ENCODE peak calls at places on chromosome 11, in six cellular contexts. X is CD8-positive, alpha-beta memory T cell; J is ACHN; L is NT2/D1; I is hepatic stellate cell; M is heart left ventricle. U is an unnamed sample.
A peak's percentile ranks its signal among the peaks of the same experiment; 100 is the strongest.

GRCh38 chr11:125410091-125410490 is 86.0 kb downstream of the FEZ1 start:
- DNase-seq in L (peak; percentile 72), I (peak; percentile 67), M (no peak), X (no peak), J (no peak), U (no peak)

GRCh38 chr11:66882540-66882939 is 25.7 kb downstream of the LRFN4 start:
- DNase-seq in X (no peak), L (no peak), J (no peak), M (no peak), I (no peak), U (no peak)

GRCh38 chr11:73531386-73531785 is 66.5 kb downstream of the FAM168A start:
- DNase-seq in M (no peak), I (no peak), J (no peak), L (no peak), X (no peak), U (no peak)

GRCh38 chr11:16607675-16608644 is 130.5 kb upstream of the C11orf58 start:
- DNase-seq in I (peak; percentile 89), L (no peak), X (no peak), J (peak; percentile 74), M (peak; percentile 92), U (no peak)

GRCh38 chr11:65419773-65420481 is 2.7 kb upstream of the NEAT1 start:
- DNase-seq in X (peak; percentile 66), J (peak; percentile 82), I (peak; percentile 87), M (peak; percentile 96), L (no peak), U (no peak)

GRCh38 chr11:44582641-44583352 is 17.3 kb downstream of the CD82 start:
- DNase-seq in M (no peak), X (no peak), J (no peak), L (no peak), I (no peak), U (no peak)

GRCh38 chr11:61715877-61716276 is 35.7 kb downstream of the DAGLA start:
- DNase-seq in L (no peak), J (no peak), X (no peak), M (no peak), I (no peak), U (no peak)

GRCh38 chr11:34004226-34004625 is 47.3 kb upstream of the CAPRIN1 start:
- DNase-seq in J (no peak), I (no peak), M (no peak), X (no peak), L (no peak), U (no peak)

GRCh38 chr11:73349633-73350032 is 26.6 kb upstream of the RELT start:
- DNase-seq in M (no peak), X (no peak), L (no peak), J (no peak), I (no peak), U (no peak)

GRCh38 chr11:7449841-7450214 is 35.5 kb upstream of the OLFML1 start:
- DNase-seq in X (no peak), L (no peak), J (no peak), I (no peak), M (no peak), U (no peak)

GRCh38 chr11:67484847-67485311 is 2.1 kb downstream of the AIP start:
- DNase-seq in L (no peak), I (no peak), J (no peak), M (no peak), X (peak; percentile 76), U (peak; percentile 76)

GRCh38 chr11:129652828-129653227 is 162.8 kb upstream of the TMEM45B start:
- DNase-seq in J (no peak), M (no peak), X (no peak), L (no peak), I (no peak), U (no peak)

GRCh38 chr11:13318498-13319295 is 41.1 kb downstream of the BMAL1 start:
- DNase-seq in L (no peak), M (no peak), J (no peak), X (no peak), I (no peak), U (no peak)

GRCh38 chr11:113991718-113992458 is 17.0 kb downstream of the HTR3A start:
- DNase-seq in M (no peak), X (no peak), L (no peak), J (no peak), I (no peak), U (no peak)

GRCh38 chr11:12673924-12674570 is at the start of gene TEAD1:
- DNase-seq in I (peak; percentile 96), J (peak; percentile 91), M (peak; percentile 97), L (peak; percentile 71), X (peak; percentile 76), U (no peak)

GRCh38 chr11:119195680-119196079 is 10.4 kb downstream of the NHERF4 start:
- DNase-seq in J (peak; percentile 21), M (no peak), X (no peak), L (peak; percentile 9), I (peak; percentile 91), U (no peak)

GRCh38 chr11:70549796-70550195 is 151.5 kb downstream of the CTTN start:
- DNase-seq in X (no peak), I (no peak), M (no peak), J (no peak), L (no peak), U (no peak)

GRCh38 chr11:4048340-4048739 is 46.3 kb upstream of the RRM1 start:
- DNase-seq in I (no peak), X (no peak), J (no peak), M (no peak), L (no peak), U (no peak)

GRCh38 chr11:114167355-114168085 is 108.0 kb downstream of the ZBTB16 start:
- DNase-seq in L (no peak), X (no peak), M (no peak), I (no peak), J (no peak), U (no peak)

GRCh38 chr11:3710485-3711259 is 39.5 kb upstream of the CHRNA10 start:
- DNase-seq in J (no peak), I (no peak), L (no peak), M (no peak), X (no peak), U (no peak)

GRCh38 chr11:112881461-112881860 is 79.8 kb upstream of the NCAM1 start:
- DNase-seq in M (peak; percentile 88), X (no peak), I (no peak), L (no peak), J (peak; percentile 49), U (no peak)

GRCh38 chr11:17217395-17217794 is 9.6 kb upstream of the PIK3C2A start:
- DNase-seq in M (no peak), I (no peak), J (no peak), L (no peak), X (no peak), U (no peak)

GRCh38 chr11:70951139-70951804 is 301.1 kb downstream of the SHANK2 start:
- DNase-seq in L (no peak), X (no peak), M (no peak), J (no peak), I (no peak), U (no peak)

GRCh38 chr11:9380773-9381172 is 3.7 kb upstream of the IPO7 start:
- DNase-seq in M (peak; percentile 67), X (no peak), I (no peak), J (no peak), L (no peak), U (no peak)

GRCh38 chr11:72652871-72653615 is 21.2 kb downstream of the PDE2A start:
- DNase-seq in L (peak; percentile 42), I (no peak), J (no peak), X (no peak), M (no peak), U (no peak)

GRCh38 chr11:63680842-63681207 is 475 bp upstream of the RTN3 start:
- DNase-seq in L (no peak), X (peak; percentile 51), I (no peak), M (no peak), J (peak; percentile 32), U (no peak)

GRCh38 chr11:57777969-57778317 is 16.3 kb downstream of the CTNND1 start:
- DNase-seq in I (no peak), L (no peak), J (no peak), M (no peak), X (no peak), U (no peak)

GRCh38 chr11:81004576-81004975 is 1563.7 kb upstream of the TENM4 start:
- DNase-seq in L (no peak), I (no peak), X (no peak), J (no peak), M (no peak), U (no peak)

GRCh38 chr11:123683616-123684170 is 29.3 kb upstream of the SCN3B start:
- DNase-seq in I (no peak), J (no peak), M (no peak), L (no peak), X (no peak), U (no peak)

GRCh38 chr11:78350646-78351165 is 66.9 kb downstream of the GAB2 start:
- DNase-seq in J (no peak), M (peak; percentile 38), I (no peak), X (no peak), L (no peak), U (peak; percentile 26)

GRCh38 chr11:79932612-79933011 is 491.8 kb upstream of the TENM4 start:
- DNase-seq in J (no peak), M (no peak), X (no peak), I (no peak), L (no peak), U (no peak)

GRCh38 chr11:67368621-67369020 is 4.8 kb downstream of the CLCF1 start:
- DNase-seq in I (no peak), L (no peak), J (no peak), M (no peak), X (no peak), U (no peak)

GRCh38 chr11:36030707-36031365 is 87.0 kb downstream of the LDLRAD3 start:
- DNase-seq in X (no peak), I (peak; percentile 49), L (no peak), J (no peak), M (peak; percentile 45), U (no peak)

GRCh38 chr11:8285228-8285627 is 21.6 kb upstream of the LMO1 start:
- DNase-seq in M (no peak), L (no peak), X (no peak), I (no peak), J (no peak), U (no peak)

GRCh38 chr11:114111369-114112042 is 52.0 kb downstream of the ZBTB16 start:
- DNase-seq in J (no peak), M (no peak), L (no peak), X (no peak), I (no peak), U (no peak)

GRCh38 chr11:93236741-93237675 is 39.2 kb upstream of the SLC36A4 start:
- DNase-seq in I (peak; percentile 26), L (peak; percentile 36), J (peak; percentile 38), X (no peak), M (no peak), U (no peak)

GRCh38 chr11:64321533-64321932 is 3.6 kb downstream of the PRDX5 start:
- DNase-seq in I (no peak), J (no peak), M (no peak), X (no peak), L (no peak), U (no peak)

GRCh38 chr11:27196040-27196897 is 155.7 kb downstream of the BBOX1 start:
- DNase-seq in M (no peak), J (no peak), X (no peak), I (no peak), L (no peak), U (no peak)

GRCh38 chr11:120185678-120186407 is 25.0 kb upstream of the OAF start:
- DNase-seq in X (no peak), J (no peak), M (peak; percentile 73), I (no peak), L (no peak), U (no peak)

GRCh38 chr11:1059759-1060158 is 14.9 kb upstream of the MUC2 start:
- DNase-seq in J (no peak), L (no peak), X (peak; percentile 29), M (peak; percentile 11), I (no peak), U (no peak)

U was measured in GM12878.